ENCODE peak calls at places on chromosomes 7 and 10, in five cellular contexts. Z is K562, V is HepG2, L is H1, W is GM12878. M is an unnamed sample.

GRCh38 chr10:111835562-111835961 is 348.0 kb downstream of the GPAM start:
- DNase-seq in Z (no peak), V (no peak), L (no peak), W (no peak), M (no peak)

GRCh38 chr7:88109612-88110011 is 110.2 kb downstream of the SRI start:
- DNase-seq in Z (no peak), V (no peak), L (no peak), W (no peak), M (no peak)

GRCh38 chr10:118953598-118953997 is 75.9 kb upstream of the NANOS1 start:
- DNase-seq in Z (no peak), V (no peak), L (no peak), W (no peak), M (no peak)

GRCh38 chr10:24494236-24494635 is 229.5 kb downstream of the ARHGAP21 start:
- DNase-seq in Z (no peak), V (no peak), L (no peak), W (no peak), M (no peak)

GRCh38 chr10:50447691-50448090 is 176.1 kb downstream of the SGMS1 start:
- DNase-seq in Z (no peak), V (no peak), L (no peak), W (no peak), M (no peak)

GRCh38 chr10:104254493-104255243 is at the start of gene GSTO1:
- DNase-seq in Z (peak; percentile 77), V (peak; percentile 35), L (no peak), W (peak; percentile 30), M (peak; percentile 51)

GRCh38 chr7:100914879-100915442 is 19.3 kb upstream of the ACHE start:
- DNase-seq in Z (no peak), V (no peak), L (no peak), W (no peak), M (no peak)

GRCh38 chr10:89502556-89502955 is 32.8 kb downstream of the SLC16A12 start:
- DNase-seq in Z (no peak), V (no peak), L (no peak), W (no peak), M (no peak)

GRCh38 chr7:143305423-143306070 is 10.4 kb upstream of the CLCN1 start:
- DNase-seq in Z (peak; percentile 80), V (peak; percentile 44), L (no peak), W (no peak), M (peak; percentile 44)

GRCh38 chr10:76553231-76553630 is 1084.4 kb downstream of the KCNMA1 start:
- DNase-seq in Z (no peak), V (no peak), L (no peak), W (no peak), M (no peak)

GRCh38 chr10:98295907-98296306 is 27.9 kb upstream of the LOXL4 start:
- DNase-seq in Z (no peak), V (no peak), L (no peak), W (no peak), M (no peak)

GRCh38 chr7:39458346-39458745 is 107.9 kb upstream of the YAE1 start:
- DNase-seq in Z (peak; percentile 28), V (no peak), L (no peak), W (no peak), M (no peak)

GRCh38 chr7:8762803-8763202 is 329.4 kb downstream of the NXPH1 start:
- DNase-seq in Z (peak; percentile 62), V (no peak), L (no peak), W (no peak), M (no peak)

GRCh38 chr10:74189999-74190421 is 39.0 kb downstream of the ADK start:
- DNase-seq in Z (peak; percentile 32), V (peak; percentile 69), L (no peak), W (peak; percentile 49), M (peak; percentile 72)

GRCh38 chr7:128833148-128833938 is 3.1 kb downstream of the FLNC start:
- DNase-seq in Z (peak; percentile 89), V (no peak), L (no peak), W (no peak), M (no peak)

GRCh38 chr10:61175331-61175730 is 231.3 kb upstream of the RHOBTB1 start:
- DNase-seq in Z (no peak), V (no peak), L (no peak), W (no peak), M (no peak)

GRCh38 chr7:40223451-40224112 is 88.8 kb downstream of the SUGCT start:
- DNase-seq in Z (no peak), V (no peak), L (no peak), W (no peak), M (no peak)

GRCh38 chr10:121237718-121238117 is 360.5 kb downstream of the FGFR2 start:
- DNase-seq in Z (peak; percentile 5), V (no peak), L (no peak), W (no peak), M (no peak)

GRCh38 chr7:128872394-128872824 is 9.8 kb downstream of the ATP6V1F start:
- DNase-seq in Z (peak; percentile 64), V (no peak), L (no peak), W (no peak), M (no peak)

GRCh38 chr10:22682237-22683192 is 31.9 kb downstream of the PIP4K2A start:
- DNase-seq in Z (no peak), V (peak; percentile 69), L (no peak), W (peak; percentile 52), M (peak; percentile 15)

GRCh38 chr7:128732521-128733277 is 6.5 kb upstream of the CALU start:
- DNase-seq in Z (no peak), V (no peak), L (no peak), W (no peak), M (no peak)

GRCh38 chr7:103988468-103989199 is 824 bp downstream of the RELN start:
- DNase-seq in Z (peak; percentile 44), V (peak; percentile 8), L (no peak), W (no peak), M (no peak)

GRCh38 chr10:61643316-61643751 is 19.4 kb upstream of the CABCOCO1 start:
- DNase-seq in Z (no peak), V (no peak), L (no peak), W (no peak), M (no peak)

DNA sequence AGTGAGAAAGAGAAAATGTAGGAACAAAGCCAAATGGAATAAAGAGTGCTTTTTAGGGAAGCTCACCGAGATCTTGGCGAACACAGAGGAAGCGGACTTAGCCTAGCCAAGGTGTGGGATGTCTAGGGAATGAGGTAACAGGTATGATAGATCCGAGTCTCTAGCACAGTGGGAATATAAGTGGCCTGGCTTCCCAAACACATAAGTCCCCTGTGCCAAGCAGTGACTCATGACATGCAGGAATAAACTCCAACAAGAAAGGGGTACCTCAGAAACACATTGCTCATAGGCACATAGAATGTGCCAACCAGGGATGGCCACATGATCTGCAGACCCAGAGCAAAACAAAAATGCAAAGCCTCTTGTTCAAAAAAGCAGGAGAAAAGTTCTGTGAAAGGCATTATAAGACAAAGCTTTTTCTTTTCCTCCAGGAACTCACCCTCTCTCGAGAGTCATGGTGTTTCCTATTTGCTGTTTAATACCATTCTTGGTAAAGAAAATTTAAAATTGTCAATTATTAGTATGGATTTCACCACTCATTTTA is 542.5 kb downstream of the GATA3 start:
- DNase-seq in Z (no peak), V (no peak), L (no peak), W (no peak), M (no peak)
- TF ChIP-seq YY1 in Z (no peak), V (no peak), L (no peak), W (no peak), M (no peak)

GRCh38 chr10:122328676-122329075 is 45.8 kb upstream of the PLEKHA1 start:
- DNase-seq in Z (no peak), V (no peak), L (no peak), W (no peak), M (no peak)

GRCh38 chr10:122331100-122331499 is 43.4 kb upstream of the PLEKHA1 start:
- DNase-seq in Z (no peak), V (no peak), L (no peak), W (no peak), M (no peak)

GRCh38 chr10:122333037-122333436 is 41.5 kb upstream of the PLEKHA1 start:
- DNase-seq in Z (no peak), V (no peak), L (no peak), W (no peak), M (no peak)

GRCh38 chr10:122329416-122329815 is 45.1 kb upstream of the PLEKHA1 start:
- DNase-seq in Z (no peak), V (no peak), L (no peak), W (no peak), M (no peak)

GRCh38 chr10:122331615-122332446 is 42.7 kb upstream of the PLEKHA1 start:
- DNase-seq in Z (no peak), V (peak; percentile 93), L (no peak), W (no peak), M (no peak)
- TF ChIP-seq POLR2A in Z (no peak), V (peak; percentile 89), L (no peak), W (no peak), M (no peak)

GRCh38 chr10:101140084-101140949 is 9.2 kb downstream of the TLX1 start:
- DNase-seq in Z (no peak), V (no peak), L (no peak), W (no peak), M (no peak)
- TF ChIP-seq SRF in Z (no peak), V (no peak), L (no peak), W (no peak), M (no peak)

DNA sequence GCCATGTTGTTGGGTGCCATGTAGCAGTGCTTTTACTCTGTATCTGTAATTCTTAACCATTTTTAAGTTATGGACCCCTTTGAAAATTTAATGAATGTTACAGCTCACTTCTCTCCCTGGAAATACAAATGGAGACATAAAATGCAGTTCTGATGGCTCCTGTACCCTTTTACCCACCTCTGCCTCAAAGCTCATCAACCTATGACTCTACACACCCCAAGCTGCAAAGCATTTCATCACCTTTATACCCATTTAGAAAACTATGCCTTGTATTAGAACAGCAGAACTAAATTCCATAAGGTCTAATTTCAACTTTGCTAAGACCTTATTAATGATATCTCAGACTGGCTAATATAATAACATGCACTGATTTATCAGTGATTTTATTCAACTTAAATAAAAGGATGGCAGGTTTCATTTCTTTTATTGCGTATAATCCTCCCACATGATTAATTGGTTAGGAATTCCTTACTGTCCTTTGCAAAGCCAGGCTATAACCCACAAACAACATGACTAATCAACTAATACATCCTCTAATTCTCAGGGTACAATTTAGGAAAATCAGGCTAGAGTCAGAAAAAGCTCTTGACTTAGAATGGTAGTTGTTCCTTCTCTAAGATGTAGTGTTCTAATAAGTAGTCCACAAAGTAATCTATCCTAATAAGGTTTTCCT is 68.1 kb downstream of the CPEB3 start:
- DNase-seq in Z (no peak), V (no peak), L (no peak), W (no peak), M (peak; percentile 64)
- TF ChIP-seq YY1 in Z (no peak), V (no peak), L (no peak), W (no peak), M (no peak)

DNA sequence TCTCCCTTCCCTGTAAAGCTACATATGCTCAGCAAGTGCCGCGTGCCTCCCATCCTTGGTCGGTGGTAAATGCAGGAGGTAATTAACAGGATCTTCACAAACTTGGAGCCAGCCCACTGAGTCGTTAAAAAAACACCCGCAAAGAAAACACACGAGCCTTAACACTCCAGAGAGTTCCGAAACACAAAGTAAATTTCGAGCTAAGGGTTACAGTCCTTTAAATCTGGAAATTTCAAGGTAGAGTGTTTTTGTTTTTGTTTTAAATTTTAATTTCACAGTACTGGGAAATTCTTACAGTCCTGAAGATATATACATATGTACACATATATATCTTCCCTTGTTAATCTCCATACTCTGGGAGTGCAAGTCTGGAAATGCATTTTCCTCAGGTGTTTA is 1.1 kb downstream of the ST7 start:
- DNase-seq in Z (no peak), V (no peak), L (no peak), W (no peak), M (no peak)
- TF ChIP-seq POLR2A in Z (peak; percentile 59), V (peak; percentile 3), L (no peak), W (no peak), M (no peak)